ENCODE peak calls at places on chromosome 6, in four cellular contexts. One of them, this sample, is unnamed.

GRCh38 chr6:16759646-16760535 is 1.4 kb downstream of the ATXN1 start:
- DNase-seq in HepG2: peak; percentile 71
- DNase-seq in GM12878: no peak
- DNase-seq in K562: peak; percentile 66
- DNase-seq in this sample: peak; percentile 79

GRCh38 chr6:22877946-22878705 is 308.8 kb downstream of the HDGFL1 start:
- DNase-seq in HepG2: no peak
- DNase-seq in GM12878: no peak
- DNase-seq in K562: no peak
- DNase-seq in this sample: peak; percentile 59

GRCh38 chr6:72669324-72669723 is 47.5 kb downstream of the KCNQ5 start:
- DNase-seq in HepG2: no peak
- DNase-seq in GM12878: no peak
- DNase-seq in K562: no peak
- DNase-seq in this sample: peak; percentile 47

GRCh38 chr6:39189915-39190544 is 39.2 kb downstream of the KCNK5 start:
- DNase-seq in HepG2: peak; percentile 40
- DNase-seq in GM12878: no peak
- DNase-seq in K562: peak; percentile 59
- DNase-seq in this sample: peak; percentile 27

GRCh38 chr6:13467216-13467600 is 20.2 kb downstream of the GFOD1 start:
- DNase-seq in HepG2: no peak
- DNase-seq in GM12878: no peak
- DNase-seq in K562: no peak
- DNase-seq in this sample: no peak

GRCh38 chr6:149185799-149186357 is 131.6 kb upstream of the TAB2 start:
- DNase-seq in HepG2: peak; percentile 18
- DNase-seq in GM12878: no peak
- DNase-seq in K562: no peak
- DNase-seq in this sample: no peak

GRCh38 chr6:47292944-47293343 is 16.8 kb downstream of the TNFRSF21 start:
- DNase-seq in HepG2: peak; percentile 24
- DNase-seq in GM12878: no peak
- DNase-seq in K562: no peak
- DNase-seq in this sample: no peak

GRCh38 chr6:10259676-10260075 is 155.2 kb downstream of the TFAP2A start:
- DNase-seq in HepG2: no peak
- DNase-seq in GM12878: no peak
- DNase-seq in K562: no peak
- DNase-seq in this sample: no peak

GRCh38 chr6:80608881-80609280 is 502.4 kb downstream of the BCKDHB start:
- DNase-seq in HepG2: no peak
- DNase-seq in GM12878: no peak
- DNase-seq in K562: no peak
- DNase-seq in this sample: no peak

GRCh38 chr6:107730683-107731314 is 93.3 kb downstream of the SCML4 start:
- DNase-seq in HepG2: peak; percentile 55
- DNase-seq in GM12878: no peak
- DNase-seq in K562: no peak
- DNase-seq in this sample: no peak

DNA sequence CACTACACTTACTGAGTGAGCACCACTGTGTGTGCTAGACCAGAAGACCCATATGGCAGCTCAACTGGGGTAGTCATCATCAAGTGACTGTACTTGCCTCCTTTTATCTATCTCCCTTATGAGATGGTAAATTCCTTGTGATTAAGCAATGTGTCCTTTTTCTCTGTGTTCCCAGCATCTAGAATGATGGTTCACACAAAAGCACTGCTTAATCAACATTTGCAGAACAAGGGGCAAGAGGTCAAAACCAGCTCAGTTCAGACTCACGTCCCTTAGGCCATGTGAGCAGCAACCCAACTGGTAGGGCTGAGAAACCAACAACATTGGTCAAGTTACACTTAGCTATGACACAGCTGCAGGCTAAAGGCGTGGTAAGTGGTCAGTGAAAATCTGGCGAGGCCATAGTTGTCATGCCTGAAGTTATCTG is 10.0 kb downstream of the TRAM2 start:
- DNase-seq in HepG2: peak; percentile 58
- DNase-seq in GM12878: no peak
- DNase-seq in K562: no peak
- DNase-seq in this sample: no peak
- TF ChIP-seq MAX in HepG2: no peak
- TF ChIP-seq MAX in GM12878: no peak
- TF ChIP-seq MAX in K562: no peak
- TF ChIP-seq MAX in this sample: no peak

GRCh38 chr6:144647406-144647964 is 362.4 kb downstream of the UTRN start:
- DNase-seq in HepG2: peak; percentile 46
- DNase-seq in GM12878: no peak
- DNase-seq in K562: no peak
- DNase-seq in this sample: no peak

GRCh38 chr6:144646066-144646800 is 361.1 kb downstream of the UTRN start:
- DNase-seq in HepG2: no peak
- DNase-seq in GM12878: no peak
- DNase-seq in K562: no peak
- DNase-seq in this sample: no peak

GRCh38 chr6:144647971-144648651 is 363.0 kb downstream of the UTRN start:
- DNase-seq in HepG2: peak; percentile 83
- DNase-seq in GM12878: no peak
- DNase-seq in K562: no peak
- DNase-seq in this sample: no peak

GRCh38 chr6:144649085-144649484 is 363.9 kb downstream of the UTRN start:
- DNase-seq in HepG2: peak; percentile 39
- DNase-seq in GM12878: no peak
- DNase-seq in K562: no peak
- DNase-seq in this sample: no peak

DNA sequence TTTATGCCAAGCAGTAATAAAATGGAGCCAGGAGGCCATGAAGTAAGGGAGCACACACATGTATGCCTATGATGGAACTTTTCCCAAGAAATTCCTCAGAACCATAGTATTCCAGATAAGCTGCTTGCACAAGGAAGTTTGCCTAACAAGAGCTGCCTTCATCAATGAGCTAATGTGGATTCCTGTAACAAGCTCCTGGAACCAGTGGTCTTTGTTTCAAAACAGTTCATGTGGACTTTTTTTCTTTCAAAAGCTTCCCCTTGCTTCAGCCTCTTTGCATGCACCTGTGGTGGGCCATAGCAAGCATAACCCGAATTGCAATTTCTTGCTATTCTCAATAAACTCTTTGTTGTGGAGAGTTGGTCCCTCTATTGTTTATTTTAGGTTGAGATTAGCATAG is 359.6 kb downstream of the UTRN start:
- DNase-seq in HepG2: peak; percentile 81
- DNase-seq in GM12878: no peak
- DNase-seq in K562: no peak
- DNase-seq in this sample: peak; percentile 33
- TF ChIP-seq KDM1A in HepG2: peak; percentile 24
- TF ChIP-seq KDM1A in GM12878: no peak
- TF ChIP-seq KDM1A in K562: no peak
- TF ChIP-seq KDM1A in this sample: no peak

DNA sequence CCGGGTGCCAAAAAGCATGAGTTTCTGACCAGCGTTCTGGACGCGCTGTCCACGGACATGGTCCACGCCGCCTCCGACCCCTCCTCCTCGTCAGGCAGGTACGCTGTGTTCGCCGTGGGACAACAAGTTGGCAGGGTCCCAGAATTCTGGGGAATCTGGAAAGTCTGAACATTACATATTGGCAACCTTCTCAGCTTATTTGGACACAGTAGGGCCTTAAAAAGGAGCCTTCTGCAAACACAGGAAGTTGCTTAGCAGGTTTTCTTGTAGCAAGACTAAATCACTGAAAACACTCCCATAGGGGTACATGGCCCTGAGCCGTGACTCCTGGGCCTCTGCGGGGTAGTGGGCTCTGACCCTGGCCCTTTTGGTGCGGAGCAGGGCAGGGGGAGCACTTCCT is 209.7 kb downstream of the SMOC2 start:
- DNase-seq in HepG2: no peak
- DNase-seq in GM12878: no peak
- DNase-seq in K562: no peak
- DNase-seq in this sample: no peak
- TF ChIP-seq YY1 in HepG2: no peak
- TF ChIP-seq YY1 in GM12878: no peak
- TF ChIP-seq YY1 in K562: no peak
- TF ChIP-seq YY1 in this sample: no peak

GRCh38 chr6:156279306-156279969 is 497.7 kb upstream of the ARID1B start:
- DNase-seq in HepG2: no peak
- DNase-seq in GM12878: peak; percentile 28
- DNase-seq in K562: no peak
- DNase-seq in this sample: no peak

GRCh38 chr6:156283091-156283490 is 494.1 kb upstream of the ARID1B start:
- DNase-seq in HepG2: no peak
- DNase-seq in GM12878: no peak
- DNase-seq in K562: no peak
- DNase-seq in this sample: no peak

GRCh38 chr6:156282087-156282486 is 495.1 kb upstream of the ARID1B start:
- DNase-seq in HepG2: no peak
- DNase-seq in GM12878: no peak
- DNase-seq in K562: no peak
- DNase-seq in this sample: no peak

GRCh38 chr6:156280131-156280530 is 497.0 kb upstream of the ARID1B start:
- DNase-seq in HepG2: no peak
- DNase-seq in GM12878: no peak
- DNase-seq in K562: no peak
- DNase-seq in this sample: no peak
- TF ChIP-seq MAX in HepG2: no peak
- TF ChIP-seq MAX in GM12878: no peak
- TF ChIP-seq MAX in K562: no peak
- TF ChIP-seq MAX in this sample: no peak

DNA sequence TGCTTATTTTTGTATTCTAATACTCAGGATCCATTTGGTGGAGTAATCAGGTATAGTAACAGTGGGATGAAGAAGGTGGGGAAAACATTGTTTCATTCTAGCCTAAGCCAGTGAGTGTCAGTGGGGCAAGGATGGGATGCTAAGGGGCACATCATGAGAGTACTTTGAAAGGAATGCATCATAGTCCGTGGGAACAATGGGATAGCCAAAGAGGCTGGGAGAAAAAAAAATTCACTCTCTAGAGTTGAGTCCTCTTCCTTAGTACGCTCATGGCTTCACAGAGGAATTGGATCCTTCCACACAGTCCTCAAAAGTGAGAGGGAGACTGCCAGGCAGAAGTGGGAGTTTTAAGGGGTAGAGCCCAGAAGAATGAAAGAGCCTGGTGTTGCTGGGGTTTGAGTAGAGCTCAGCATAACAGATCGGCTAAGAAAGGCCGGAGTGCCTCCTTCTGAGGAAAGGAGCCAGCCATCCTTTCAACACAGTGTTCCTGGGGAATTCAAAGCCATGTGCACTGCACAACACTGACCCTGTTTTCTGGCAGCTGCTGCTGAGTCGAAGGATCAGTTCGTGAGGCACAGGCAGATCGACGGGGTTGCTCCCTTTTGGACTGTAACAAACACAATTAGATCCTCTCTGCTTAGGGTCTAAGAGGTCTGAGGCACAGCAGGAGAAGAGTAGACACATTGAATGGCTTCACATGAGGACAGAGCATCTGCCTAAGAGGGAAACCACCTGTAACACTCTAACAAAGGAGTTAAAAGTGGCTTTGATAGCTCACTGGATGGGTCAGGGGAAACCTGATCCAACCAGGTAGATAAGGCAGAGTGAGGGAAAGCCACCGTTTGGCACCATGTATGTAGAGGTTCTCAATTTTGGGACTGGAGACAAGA is 61.2 kb downstream of the ELOVL5 start:
- DNase-seq in HepG2: no peak
- DNase-seq in GM12878: no peak
- DNase-seq in K562: no peak
- DNase-seq in this sample: no peak
- TF ChIP-seq KDM1A in HepG2: no peak
- TF ChIP-seq KDM1A in GM12878: no peak
- TF ChIP-seq KDM1A in K562: no peak
- TF ChIP-seq KDM1A in this sample: no peak

DNA sequence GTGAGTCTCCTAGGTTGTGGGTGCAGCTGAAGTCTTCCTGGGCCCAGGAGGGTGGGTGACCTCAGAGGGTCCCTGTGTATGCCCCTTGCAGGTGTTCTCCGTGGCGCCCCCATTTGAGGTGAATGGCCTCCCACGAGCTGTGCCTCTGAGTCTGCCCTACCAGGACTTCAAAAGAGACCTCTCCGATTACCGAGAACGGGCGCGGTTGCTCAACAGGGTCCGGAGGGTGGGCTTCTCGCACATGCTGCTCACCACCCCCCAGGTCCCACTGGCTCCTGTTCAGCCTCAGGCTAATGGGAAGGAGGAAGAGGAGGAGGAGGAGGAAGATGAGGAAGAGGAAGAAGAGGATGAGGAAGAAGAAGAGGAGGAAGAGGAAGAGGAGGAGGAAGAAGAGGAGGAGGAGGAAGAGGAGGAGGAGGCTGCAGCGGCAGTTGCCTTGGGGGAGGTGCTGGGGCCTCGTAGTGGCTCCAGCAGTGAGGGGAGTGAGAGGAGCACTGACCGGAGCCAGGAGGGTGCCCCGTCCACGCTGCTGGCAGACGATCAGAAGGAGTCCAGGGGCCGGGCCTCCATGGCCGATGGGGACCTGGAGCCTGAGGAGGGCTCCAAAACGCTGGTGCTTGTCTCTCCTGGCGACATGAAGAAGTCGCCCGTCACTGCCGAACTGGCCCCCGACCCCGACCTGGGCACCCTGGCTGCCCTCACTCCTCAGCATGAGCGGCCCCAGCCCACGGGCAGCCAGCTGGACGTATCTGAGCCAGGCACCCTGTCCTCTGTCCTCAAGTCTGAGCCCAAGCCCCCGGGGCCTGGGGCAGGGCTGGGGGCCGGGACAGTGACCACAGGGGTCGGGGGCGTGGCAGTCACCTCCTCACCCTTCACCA is 15.2 kb upstream of the SLC22A7 start:
- DNase-seq in HepG2: no peak
- DNase-seq in GM12878: no peak
- DNase-seq in K562: no peak
- DNase-seq in this sample: no peak
- TF ChIP-seq YY1 in HepG2: no peak
- TF ChIP-seq YY1 in GM12878: no peak
- TF ChIP-seq YY1 in K562: no peak
- TF ChIP-seq YY1 in this sample: no peak